ENCODE peak calls at places on chromosomes 12 and 14, in ten cellular contexts. Q is astrocyte, G is prostate gland, V is upper lobe of right lung, P is SJCRH30, T is uterus, M is left ventricle myocardium inferior, H is RWPE2, E is fibroblast of lung, B is ovary. R is an unnamed sample. For H3K4me1, the result is how much of the 10 kb centered on the place peaks cover.

GRCh38 chr12:70240677-70241076 is 2.6 kb upstream of the CNOT2 start:
- DNase-seq in Q (no peak), G (no peak), V (no peak), P (no peak), T (no peak), M (no peak), H (no peak), E (no peak), B (no peak), R (no peak)

GRCh38 chr12:61870658-61871559 is 389.3 kb upstream of the USP15 start:
- DNase-seq in Q (no peak), G (no peak), V (no peak), P (no peak), T (no peak), M (no peak), H (no peak), E (no peak), B (no peak), R (no peak)

GRCh38 chr12:119036878-119037493 is 55.6 kb downstream of the SRRM4 start:
- DNase-seq in Q (no peak), G (no peak), V (no peak), P (peak), T (no peak), M (no peak), H (no peak), E (no peak), B (no peak), R (no peak)

GRCh38 chr14:102120888-102121287 is 18.8 kb upstream of the WDR20 start:
- DNase-seq in Q (no peak), G (no peak), V (no peak), P (no peak), T (no peak), M (no peak), H (peak), E (no peak), B (no peak), R (no peak)

GRCh38 chr12:42507589-42507988 is 82.0 kb downstream of the PRICKLE1 start:
- DNase-seq in Q (no peak), G (no peak), V (no peak), P (no peak), T (no peak), M (no peak), H (no peak), E (no peak), B (no peak), R (no peak)

GRCh38 chr12:96263449-96263902 is 69.3 kb downstream of the ELK3 start:
- DNase-seq in Q (no peak), G (peak), V (no peak), P (no peak), T (no peak), M (no peak), H (no peak), E (no peak), B (no peak), R (no peak)

GRCh38 chr12:94190623-94191022 is 42.2 kb downstream of the PLXNC1 start:
- DNase-seq in Q (no peak), G (no peak), V (no peak), P (no peak), T (no peak), M (no peak), H (no peak), E (no peak), B (no peak), R (no peak)

GRCh38 chr12:31895449-31896150 is 63.6 kb upstream of the RESF1 start:
- DNase-seq in Q (no peak), G (no peak), V (no peak), P (no peak), T (no peak), M (no peak), H (no peak), E (no peak), B (no peak), R (no peak)

GRCh38 chr12:3200032-3200617 is 122.9 kb downstream of the TSPAN9 start:
- DNase-seq in Q (peak), G (peak), V (peak), P (peak), T (peak), M (peak), H (no peak), E (peak), B (peak), R (peak)

GRCh38 chr14:55075628-55076027 is 24.2 kb downstream of the MAPK1IP1L start:
- DNase-seq in Q (peak), G (no peak), V (no peak), P (no peak), T (no peak), M (no peak), H (no peak), E (peak), B (no peak), R (no peak)

GRCh38 chr12:123713398-123714301 is 1.5 kb downstream of the ATP6V0A2 start:
- DNase-seq in Q (peak), G (no peak), V (no peak), P (no peak), T (no peak), M (no peak), H (no peak), E (peak), B (no peak), R (no peak)

GRCh38 chr12:65879878-65880277 is 55.6 kb downstream of the HMGA2 start:
- DNase-seq in Q (peak), G (no peak), V (no peak), P (peak), T (no peak), M (no peak), H (no peak), E (peak), B (no peak), R (no peak)

GRCh38 chr12:96121271-96121711 is 72.9 kb upstream of the ELK3 start:
- DNase-seq in Q (no peak), G (no peak), V (no peak), P (peak), T (no peak), M (no peak), H (no peak), E (peak), B (no peak), R (no peak)

GRCh38 chr12:52327086-52327829 is 6.1 kb upstream of the KRT83 start:
- DNase-seq in Q (peak), G (peak), V (peak), P (peak), T (peak), M (peak), H (peak), E (peak), B (no peak), R (peak)

GRCh38 chr14:42002139-42002538 is 395.5 kb downstream of the LRFN5 start:
- DNase-seq in Q (peak), G (no peak), V (no peak), P (no peak), T (no peak), M (no peak), H (no peak), E (peak), B (no peak), R (no peak)

GRCh38 chr12:51000245-51000644 is 25.9 kb downstream of the SLC11A2 start:
- DNase-seq in Q (peak), G (no peak), V (no peak), P (no peak), T (no peak), M (no peak), H (no peak), E (peak), B (no peak), R (no peak)

GRCh38 chr12:46177842-46178608 is 90.8 kb downstream of the SLC38A1 start:
- DNase-seq in Q (no peak), G (no peak), V (no peak), P (no peak), T (no peak), M (no peak), H (no peak), E (no peak), B (no peak), R (no peak)

GRCh38 chr12:109538191-109538863 is 35.0 kb downstream of the MMAB start:
- DNase-seq in Q (no peak), G (no peak), V (no peak), P (no peak), T (no peak), M (no peak), H (no peak), E (no peak), B (no peak), R (no peak)

GRCh38 chr12:116525418-116526001 is 33.7 kb upstream of the MAP1LC3B2 start:
- DNase-seq in Q (peak), G (peak), V (no peak), P (no peak), T (peak), M (peak), H (peak), E (peak), B (peak), R (no peak)

GRCh38 chr12:132154341-132154761 is 10.1 kb downstream of the NOC4L start:
- DNase-seq in Q (no peak), G (no peak), V (no peak), P (no peak), T (no peak), M (peak), H (no peak), E (no peak), B (no peak), R (no peak)

GRCh38 chr12:82554529-82554928 is 132.2 kb upstream of the TMTC2 start:
- DNase-seq in Q (peak), G (no peak), V (no peak), P (no peak), T (no peak), M (no peak), H (no peak), E (peak), B (no peak), R (no peak)

GRCh38 chr12:92064420-92064819 is 81.2 kb downstream of the BTG1 start:
- DNase-seq in Q (no peak), G (no peak), V (no peak), P (no peak), T (no peak), M (no peak), H (no peak), E (no peak), B (no peak), R (no peak)

GRCh38 chr12:27048822-27049752 is 26.7 kb downstream of the MED21 start:
- DNase-seq in Q (peak), G (no peak), V (no peak), P (no peak), T (no peak), M (no peak), H (no peak), E (peak), B (no peak), R (no peak)

GRCh38 chr14:91202234-91202974 is 42.1 kb downstream of the GPR68 start:
- DNase-seq in Q (peak), G (peak), V (peak), P (no peak), T (no peak), M (peak), H (no peak), E (peak), B (no peak), R (peak)

GRCh38 chr12:91133871-91134270 is 22.6 kb upstream of the LUM start:
- DNase-seq in Q (peak), G (no peak), V (no peak), P (no peak), T (no peak), M (no peak), H (no peak), E (peak), B (no peak), R (no peak)

GRCh38 chr12:57754411-57755193 is at the start of gene MARCHF9:
- DNase-seq in Q (no peak), G (peak), V (peak), P (peak), T (no peak), M (peak), H (peak), E (no peak), B (peak), R (peak)

GRCh38 chr12:124432376-124432775 is 135.0 kb downstream of the NCOR2 start:
- DNase-seq in Q (no peak), G (no peak), V (no peak), P (no peak), T (no peak), M (peak), H (no peak), E (no peak), B (no peak), R (peak)

GRCh38 chr12:72282721-72283120 is 10.6 kb downstream of the TRHDE start:
- DNase-seq in Q (no peak), G (no peak), V (no peak), P (no peak), T (no peak), M (no peak), H (no peak), E (peak), B (no peak), R (no peak)

GRCh38 chr12:107794451-107794850 is 19.9 kb downstream of the ASCL4 start:
- DNase-seq in Q (no peak), G (no peak), V (no peak), P (no peak), T (no peak), M (no peak), H (no peak), E (no peak), B (no peak), R (no peak)

GRCh38 chr12:53560912-53561589 is 53.8 kb upstream of the NPFF start:
- DNase-seq in Q (no peak), G (no peak), V (no peak), P (no peak), T (no peak), M (no peak), H (no peak), E (no peak), B (no peak), R (no peak)

GRCh38 chr12:75571204-75571603 is 59.8 kb upstream of the KRR1 start:
- DNase-seq in Q (no peak), G (no peak), V (no peak), P (no peak), T (no peak), M (no peak), H (no peak), E (no peak), B (no peak), R (no peak)

GRCh38 chr12:117461732-117462131 is 100.3 kb upstream of the NOS1 start:
- DNase-seq in Q (no peak), G (no peak), V (no peak), P (no peak), T (no peak), M (no peak), H (no peak), E (no peak), B (no peak), R (no peak)

GRCh38 chr14:61217516-61217915 is 63.6 kb downstream of the TMEM30B start:
- DNase-seq in Q (no peak), G (peak), V (no peak), P (peak), T (no peak), M (no peak), H (no peak), E (no peak), B (peak), R (no peak)

GRCh38 chr14:72685456-72685855 is 208.4 kb downstream of the DPF3 start:
- DNase-seq in Q (no peak), G (no peak), V (no peak), P (no peak), T (no peak), M (no peak), H (no peak), E (peak), B (no peak), R (no peak)

GRCh38 chr12:62631531-62632520 is 165.2 kb downstream of the MON2 start:
- DNase-seq in Q (peak), G (peak), V (peak), P (no peak), T (peak), M (peak), H (no peak), E (peak), B (peak), R (peak)

GRCh38 chr14:58138719-58139482 is 13.1 kb downstream of the ARMH4 start:
- DNase-seq in Q (no peak), G (no peak), V (no peak), P (no peak), T (no peak), M (no peak), H (no peak), E (no peak), B (no peak), R (no peak)

GRCh38 chr14:98177551-98177950 is 1094.4 kb downstream of the BCL11B start:
- DNase-seq in Q (no peak), G (no peak), V (no peak), P (no peak), T (no peak), M (no peak), H (no peak), E (no peak), B (no peak), R (no peak)
- H3K4me1 ChIP-seq in Q (under half), G (under half), V (under half), P (under half), T (under half), M (under half), H (under half), E (under half), B (under half), R (under half)

DNA sequence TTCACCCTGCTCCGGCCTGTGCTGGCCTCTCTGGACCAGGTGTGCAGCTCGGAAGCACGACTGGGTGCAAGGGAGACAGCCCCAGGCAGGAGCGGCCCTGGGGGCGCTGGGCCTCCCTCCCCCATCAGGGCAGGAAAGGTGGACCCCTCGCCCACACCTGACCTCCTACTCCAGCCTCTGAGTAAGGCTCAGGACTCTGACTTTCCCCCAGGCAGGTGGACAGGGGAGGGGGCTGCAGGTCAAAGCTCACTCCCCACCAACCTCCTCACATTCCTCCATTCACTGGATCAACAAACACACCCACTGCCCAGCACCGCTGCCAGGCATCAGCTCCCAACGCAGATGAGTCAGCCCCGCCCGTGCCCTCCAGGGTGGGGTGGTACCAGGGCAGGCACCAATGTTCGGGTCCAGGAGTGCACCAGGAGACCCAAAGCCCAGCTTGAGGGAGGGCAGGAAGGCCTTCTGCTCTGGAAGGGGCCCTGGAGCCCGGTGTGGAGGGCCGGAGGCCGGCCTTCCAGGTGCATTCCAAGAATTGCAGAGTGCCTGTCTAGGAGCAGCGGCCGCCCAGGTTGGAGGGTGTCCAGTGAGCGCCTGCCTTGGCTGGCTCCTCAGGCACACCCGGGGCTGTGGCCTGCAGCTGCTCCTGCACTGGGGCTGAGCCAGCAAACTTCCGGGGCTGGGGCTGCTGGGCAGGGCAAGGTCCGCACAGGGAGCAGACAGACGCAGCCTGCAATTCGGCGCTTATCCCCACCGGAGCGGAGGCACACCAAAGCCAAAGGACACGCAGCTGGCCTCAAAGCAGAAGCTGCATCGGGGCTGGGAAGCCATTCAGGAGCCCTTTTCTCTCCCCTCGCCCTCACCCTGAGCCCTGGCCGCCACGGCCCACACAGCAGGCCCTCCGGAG is 1.6 kb upstream of the INF2 start:
- DNase-seq in Q (peak), G (peak), V (peak), P (peak), T (peak), M (peak), H (peak), E (peak), B (peak), R (peak)
- H3K4me1 ChIP-seq in Q (under half), G (under half), V (under half), P (under half), T (under half), M (half or more), H (under half), E (under half), B (under half), R (half or more)

DNA sequence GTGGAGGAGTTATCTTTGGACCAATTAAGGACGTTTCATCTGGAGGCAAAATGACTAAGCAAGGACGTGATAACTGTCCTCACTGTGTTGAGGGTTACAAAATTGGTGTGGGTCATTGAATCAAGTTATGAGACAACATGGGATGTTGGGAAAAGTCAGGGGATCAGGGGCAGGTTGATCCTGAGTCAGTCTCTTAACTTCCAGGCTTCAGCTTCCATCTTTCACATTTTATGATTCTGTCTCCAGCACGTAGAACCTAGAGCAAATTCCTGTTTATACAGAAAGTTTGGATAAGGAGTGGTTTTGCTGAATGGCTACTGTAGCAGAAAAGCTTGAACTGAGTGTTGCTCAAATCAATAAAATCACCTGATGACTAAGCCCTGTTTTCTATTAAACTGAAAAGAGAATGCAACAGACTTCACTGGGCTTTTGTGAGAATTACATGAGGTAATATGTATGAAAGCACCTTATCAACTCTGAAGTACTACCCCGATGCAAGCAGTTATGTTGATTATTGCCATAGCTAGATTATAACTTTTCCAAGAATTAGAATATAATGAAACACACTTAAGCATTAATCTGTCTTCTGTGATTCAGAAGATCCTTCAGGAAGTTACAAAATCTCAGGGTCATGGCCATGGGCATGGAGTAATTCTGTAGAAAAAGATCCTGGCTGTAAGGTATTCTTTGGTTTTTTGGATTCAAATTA is 184.8 kb downstream of the ETV6 start:
- DNase-seq in Q (peak), G (no peak), V (no peak), P (no peak), T (no peak), M (no peak), H (no peak), E (peak), B (no peak), R (no peak)
- H3K4me1 ChIP-seq in Q (under half), G (under half), V (half or more), P (under half), T (under half), M (half or more), H (under half), E (under half), B (under half), R (half or more)

GRCh38 chr14:74348241-74348734 is at the start of gene VRTN:
- DNase-seq in Q (no peak), G (no peak), V (no peak), P (no peak), T (no peak), M (no peak), H (no peak), E (no peak), B (no peak), R (no peak)

GRCh38 chr14:74349757-74350156 is 1.5 kb downstream of the VRTN start:
- DNase-seq in Q (no peak), G (no peak), V (peak), P (no peak), T (no peak), M (no peak), H (no peak), E (no peak), B (no peak), R (no peak)

GRCh38 chr14:74350944-74351323 is 2.7 kb downstream of the VRTN start:
- DNase-seq in Q (no peak), G (no peak), V (no peak), P (no peak), T (no peak), M (no peak), H (no peak), E (no peak), B (no peak), R (no peak)

GRCh38 chr14:74348735-74349463 is 628 bp downstream of the VRTN start:
- DNase-seq in Q (no peak), G (no peak), V (peak), P (no peak), T (no peak), M (no peak), H (no peak), E (no peak), B (no peak), R (no peak)

DNA sequence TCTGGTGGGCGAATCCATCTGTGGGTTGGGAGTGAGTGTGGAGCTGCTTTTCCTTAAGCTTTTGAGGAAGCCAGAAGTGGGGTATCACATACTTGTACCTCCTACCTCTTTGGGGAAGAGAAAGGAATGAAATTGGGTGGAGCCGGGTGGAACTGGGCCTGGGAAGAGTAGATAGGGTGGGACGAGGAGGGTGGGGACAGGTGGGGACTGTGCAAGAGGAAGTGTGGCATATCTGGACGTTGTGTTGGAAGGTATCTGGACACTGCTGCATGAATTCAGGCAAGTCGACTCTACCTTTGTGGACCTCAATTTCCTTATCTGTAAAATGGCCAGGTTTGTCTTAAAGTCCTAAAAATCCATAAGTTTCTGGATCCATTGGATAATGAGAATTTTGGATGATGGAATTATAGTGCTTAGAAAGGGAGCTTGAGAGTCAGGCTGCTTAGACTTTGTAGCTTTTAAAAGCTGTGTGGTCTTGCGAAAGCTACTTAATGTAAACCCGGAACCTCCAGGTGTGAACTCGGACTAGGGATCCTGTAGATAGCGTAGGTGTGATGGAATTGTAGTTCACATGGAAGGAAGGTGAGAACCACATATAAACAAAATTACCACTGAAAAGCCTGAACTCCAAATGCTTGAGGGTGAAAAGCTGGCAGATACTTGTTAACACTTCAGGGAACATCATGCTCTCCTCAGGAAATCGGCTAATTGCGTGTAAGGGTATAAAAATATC is 2.1 kb downstream of the VRTN start:
- DNase-seq in Q (no peak), G (no peak), V (no peak), P (no peak), T (no peak), M (no peak), H (no peak), E (no peak), B (no peak), R (no peak)
- H3K4me1 ChIP-seq in Q (under half), G (under half), V (under half), P (under half), T (under half), M (under half), H (under half), E (under half), B (under half), R (under half)

R was measured in heart left ventricle.